ENCODE peak calls at places on chromosomes 3 and 15, in six cellular contexts. O is DMS53, Y is EL, C is HFF-Myc, Z is ELR, D is heart left ventricle. Q is an unnamed sample.

GRCh38 chr3:179347108-179347382 is 464 bp upstream of the MFN1 start:
- DNase-seq in D (no peak), Y (no peak), Z (no peak), C (no peak), O (no peak), Q (no peak)

GRCh38 chr3:41961061-41961749 is 698 bp downstream of the ULK4 start:
- DNase-seq in D (peak), O (peak), C (peak), Y (peak), Z (peak), Q (peak)

GRCh38 chr3:32374788-32375595 is 16.7 kb upstream of the CMTM7 start:
- DNase-seq in Y (peak), C (peak), O (peak), Z (peak), D (peak), Q (peak)

GRCh38 chr15:68909601-68910000 is 20.7 kb upstream of the SPESP1 start:
- DNase-seq in O (no peak), Y (no peak), C (no peak), D (no peak), Z (no peak), Q (no peak)

GRCh38 chr3:195696632-195697278 is 24.0 kb upstream of the MUC20 start:
- DNase-seq in D (no peak), Z (no peak), O (no peak), Y (peak), C (no peak), Q (no peak)

GRCh38 chr3:159734681-159735080 is 254.0 kb upstream of the IL12A start:
- DNase-seq in D (no peak), O (no peak), Y (no peak), C (no peak), Z (no peak), Q (peak)

GRCh38 chr3:122324871-122325323 is at the start of gene CSTA:
- DNase-seq in D (no peak), O (no peak), C (no peak), Z (no peak), Y (no peak), Q (no peak)

GRCh38 chr3:53796161-53796560 is 50.1 kb downstream of the CHDH start:
- DNase-seq in Y (no peak), D (peak), Z (no peak), C (no peak), O (peak), Q (no peak)

GRCh38 chr3:83500422-83500821 is 1458.4 kb upstream of the CADM2 start:
- DNase-seq in O (peak), Y (no peak), C (no peak), Z (no peak), D (no peak), Q (no peak)

GRCh38 chr15:73927003-73927475 is 777 bp downstream of the LOXL1 start:
- DNase-seq in C (no peak), Z (peak), Y (peak), D (peak), O (peak), Q (peak)

GRCh38 chr3:156615592-156616173 is 58.7 kb upstream of the TIPARP start:
- DNase-seq in O (peak), D (no peak), Z (peak), C (no peak), Y (peak), Q (peak)

GRCh38 chr3:124674336-124674735 is 55.9 kb upstream of the UMPS start:
- DNase-seq in Y (no peak), O (no peak), C (no peak), Z (no peak), D (no peak), Q (no peak)

GRCh38 chr15:35293353-35294130 is 208.4 kb upstream of the NANOGP8 start:
- DNase-seq in D (no peak), O (peak), Y (peak), Z (peak), C (no peak), Q (peak)

GRCh38 chr3:149603126-149604074 is 54.4 kb downstream of the WWTR1 start:
- DNase-seq in Y (peak), D (no peak), C (no peak), O (no peak), Z (peak), Q (peak)

GRCh38 chr15:60523056-60523455 is 44.1 kb upstream of the ICE2 start:
- DNase-seq in Y (peak), O (no peak), C (no peak), Z (peak), D (no peak), Q (no peak)

GRCh38 chr15:92914103-92914499 is 14.0 kb downstream of the CHD2 start:
- DNase-seq in Z (no peak), D (no peak), O (no peak), C (no peak), Y (no peak), Q (no peak)

GRCh38 chr15:54035616-54036015 is 57.4 kb downstream of the UNC13C start:
- DNase-seq in C (no peak), O (no peak), Y (no peak), Z (no peak), D (no peak), Q (no peak)

GRCh38 chr15:50059883-50060282 is 59.1 kb downstream of the ATP8B4 start:
- DNase-seq in Y (no peak), O (no peak), Z (no peak), C (no peak), D (no peak), Q (no peak)

GRCh38 chr15:67479781-67480180 is 41.1 kb upstream of the C15orf61 start:
- DNase-seq in Z (no peak), O (no peak), C (peak), Y (peak), D (no peak), Q (no peak)

GRCh38 chr3:39166932-39167532 is 13.6 kb upstream of the CSRNP1 start:
- DNase-seq in D (no peak), Z (peak), Y (peak), O (no peak), C (no peak), Q (peak)

GRCh38 chr3:176765491-176765890 is 431.8 kb downstream of the TBL1XR1 start:
- DNase-seq in Z (no peak), D (no peak), C (no peak), Y (no peak), O (no peak), Q (peak)

GRCh38 chr3:123149525-123149924 is 52.2 kb upstream of the SEC22A start:
- DNase-seq in Y (no peak), Z (no peak), C (no peak), O (no peak), D (no peak), Q (no peak)

GRCh38 chr3:172512363-172512762 is 10.9 kb downstream of the TNFSF10 start:
- DNase-seq in C (no peak), O (no peak), Y (no peak), Z (no peak), D (peak), Q (no peak)

GRCh38 chr15:69465253-69465652 is 12.6 kb downstream of the RPLP1 start:
- DNase-seq in C (no peak), O (no peak), Z (no peak), D (no peak), Y (no peak), Q (no peak)

GRCh38 chr3:138479355-138479964 is 45.0 kb downstream of the ESYT3 start:
- DNase-seq in D (no peak), C (peak), O (peak), Y (peak), Z (peak), Q (peak)